ENCODE peak calls at places on chromosomes 2 and 18, in four cellular contexts. X, M, T and R are unnamed samples.

GRCh38 chr2:196598412-196598811 is 41.1 kb upstream of the CCDC150 start:
- DNase-seq in M (no peak), T (no peak), X (no peak), R (no peak)

GRCh38 chr2:39735648-39736047 is 43.4 kb downstream of the THUMPD2 start:
- DNase-seq in M (no peak), T (no peak), X (no peak), R (no peak)

GRCh38 chr2:71224457-71224856 is 2.4 kb downstream of the PAIP2B start:
- DNase-seq in T (no peak), X (no peak), M (no peak), R (no peak)

GRCh38 chr2:176562359-176563043 is 293.3 kb downstream of the MTX2 start:
- DNase-seq in X (no peak), T (no peak), M (no peak), R (no peak)

GRCh38 chr2:64141711-64142405 is 2.4 kb downstream of the PELI1 start:
- DNase-seq in X (no peak), M (no peak), T (no peak), R (no peak)

GRCh38 chr2:8310557-8311455 is 371.1 kb upstream of the ID2 start:
- DNase-seq in X (no peak), T (no peak), M (no peak), R (no peak)

GRCh38 chr2:207291287-207292249 is 125.8 kb upstream of the KLF7 start:
- DNase-seq in T (no peak), M (no peak), X (no peak), R (no peak)

GRCh38 chr2:48471048-48471474 is 58.9 kb upstream of the STON1 start:
- DNase-seq in T (no peak), M (peak; percentile 45), X (peak; percentile 69), R (peak; percentile 36)

GRCh38 chr2:146004470-146004869 is 1484.6 kb upstream of the ZEB2 start:
- DNase-seq in T (no peak), M (no peak), X (no peak), R (no peak)

GRCh38 chr18:72458256-72458655 is 85.9 kb downstream of the CBLN2 start:
- DNase-seq in M (no peak), X (no peak), T (no peak), R (no peak)

GRCh38 chr18:21179590-21180220 is 62.3 kb upstream of the GREB1L start:
- DNase-seq in M (peak; percentile 58), T (peak; percentile 62), X (peak; percentile 52), R (peak; percentile 68)

GRCh38 chr2:48508461-48509124 is 21.4 kb upstream of the STON1 start:
- DNase-seq in M (no peak), T (no peak), X (peak; percentile 75), R (peak; percentile 68)

GRCh38 chr2:12321886-12322285 is 394.9 kb upstream of the TRIB2 start:
- DNase-seq in X (no peak), M (no peak), T (no peak), R (no peak)

GRCh38 chr2:11738589-11739436 is 7.6 kb upstream of the LPIN1 start:
- DNase-seq in M (peak; percentile 39), X (peak; percentile 75), T (no peak), R (peak; percentile 64)

GRCh38 chr2:240590681-240591111 is 4.2 kb downstream of the CAPN10 start:
- DNase-seq in X (no peak), T (no peak), M (no peak), R (no peak)

GRCh38 chr2:151632993-151633592 is 101.2 kb downstream of the NEB start:
- DNase-seq in M (peak; percentile 3), X (peak; percentile 31), T (no peak), R (no peak)

GRCh38 chr18:75211721-75212625 is 1.4 kb downstream of the TSHZ1 start:
- DNase-seq in T (peak; percentile 76), X (peak; percentile 9), M (no peak), R (peak; percentile 45)

GRCh38 chr2:88355486-88355885 is 97.0 kb downstream of the FOXI3 start:
- DNase-seq in T (no peak), X (no peak), M (no peak), R (no peak)

GRCh38 chr2:160477032-160477431 is 16.6 kb downstream of the RBMS1 start:
- DNase-seq in M (no peak), X (no peak), T (no peak), R (no peak)

GRCh38 chr18:31587538-31587937 is 4.1 kb upstream of the TTR start:
- DNase-seq in X (peak; percentile 90), T (no peak), M (no peak), R (no peak)

GRCh38 chr2:191598296-191598695 is 79.6 kb upstream of the NABP1 start:
- DNase-seq in M (no peak), T (no peak), X (no peak), R (no peak)

GRCh38 chr2:113275556-113276215 is 3.0 kb downstream of the PAX8 start:
- DNase-seq in M (no peak), X (no peak), T (peak; percentile 53), R (no peak)

GRCh38 chr2:190717764-190718651 is 69.1 kb downstream of the NAB1 start:
- DNase-seq in X (no peak), M (no peak), T (no peak), R (no peak)

GRCh38 chr2:163155279-163155883 is 316.8 kb upstream of the KCNH7 start:
- DNase-seq in T (no peak), M (peak; percentile 18), X (peak; percentile 38), R (peak; percentile 24)

DNA sequence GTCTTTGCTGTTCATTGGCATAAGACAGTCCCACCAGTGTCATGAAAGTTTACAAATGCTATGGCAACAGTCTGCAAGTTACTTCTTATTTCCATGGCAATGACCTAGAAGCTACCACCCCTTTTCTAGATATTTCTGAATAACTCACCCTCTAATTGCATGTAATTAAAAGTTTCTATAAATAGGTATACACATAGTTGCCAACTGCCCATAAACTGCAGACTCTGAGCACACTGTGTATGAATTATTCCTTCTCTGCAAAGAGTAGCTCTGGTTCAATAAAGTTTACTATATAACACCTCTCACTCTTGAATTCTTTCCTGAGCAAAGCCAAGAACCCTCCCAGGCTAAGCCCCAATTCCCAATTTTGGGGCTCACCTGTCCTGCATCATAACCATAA is 172.6 kb upstream of the LRATD1 start:
- DNase-seq in M (no peak), X (no peak), T (no peak), R (no peak)
- TF ChIP-seq YY1 in M (no peak), X (no peak), T (no peak), R (no peak)

DNA sequence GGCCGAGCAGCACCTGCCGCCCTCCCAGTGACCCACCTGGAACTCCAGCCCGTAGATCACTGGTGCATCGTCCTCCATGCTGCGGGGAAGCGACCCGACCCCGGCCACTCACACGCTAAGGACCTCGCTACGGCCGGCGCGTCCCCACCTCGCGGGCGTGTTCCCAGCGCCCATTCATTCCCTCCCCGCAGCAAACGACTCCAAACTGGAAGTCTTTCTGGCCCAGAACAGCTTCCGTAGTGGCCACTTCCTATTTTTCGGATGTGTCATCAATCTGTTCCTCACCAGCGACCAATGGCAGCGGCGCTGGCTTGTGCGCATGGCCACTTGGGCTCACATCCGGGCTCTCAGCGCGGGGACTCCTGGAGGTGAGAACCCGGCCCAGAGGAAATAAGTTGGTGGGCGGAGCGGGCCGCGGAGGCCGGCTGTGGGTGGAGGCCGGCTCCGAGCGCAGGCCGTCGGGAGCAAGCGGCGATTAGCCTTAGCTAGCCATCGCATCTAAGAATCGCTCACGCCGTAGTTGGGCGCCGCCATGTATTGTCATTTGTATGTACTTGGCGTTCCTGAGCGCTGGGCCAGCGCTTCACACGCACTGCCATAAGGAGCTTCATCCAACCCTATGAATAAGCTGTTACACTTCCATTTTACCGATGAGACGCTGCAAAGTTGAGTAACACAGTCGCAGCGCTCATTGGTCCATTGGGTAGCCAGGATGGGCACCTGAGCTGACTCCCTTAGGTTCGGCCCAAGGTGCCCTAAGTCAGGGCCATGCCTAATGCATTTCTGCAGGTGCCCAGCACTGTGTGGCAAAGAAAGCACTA is at the start of gene EIPR1:
- DNase-seq in X (peak; percentile 99), M (peak; percentile 98), T (peak; percentile 94), R (peak; percentile 99)
- TF ChIP-seq YY1 in X (peak; percentile 81), M (peak; percentile 76), T (no peak), R (peak; percentile 71)

GRCh38 chr18:59484796-59485328 is 125.8 kb upstream of the LMAN1 start:
- DNase-seq in T (no peak), X (no peak), M (no peak), R (no peak)
- TF ChIP-seq YY1 in T (no peak), X (no peak), M (no peak), R (no peak)

DNA sequence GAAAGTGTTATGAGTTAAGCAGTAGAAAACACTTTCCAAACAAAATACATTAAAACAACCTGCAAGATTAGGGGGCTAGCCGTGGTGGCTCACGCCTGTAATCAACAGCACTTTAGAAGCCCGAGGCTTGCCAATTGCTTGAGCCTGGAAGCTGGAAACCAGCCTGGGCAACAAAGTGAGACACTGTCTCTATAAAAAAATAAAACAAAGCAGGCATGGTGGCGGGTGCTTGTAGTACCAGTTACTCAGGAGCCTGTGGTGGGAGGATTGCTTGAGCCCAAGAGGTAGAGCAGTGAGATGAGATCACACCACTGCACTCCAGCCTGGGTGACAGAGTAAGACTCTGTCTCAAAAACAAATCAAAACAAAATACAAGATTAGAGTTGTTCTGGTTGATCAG is 208.3 kb downstream of the ERBB4 start:
- DNase-seq in T (no peak), X (no peak), M (no peak), R (no peak)
- TF ChIP-seq YY1 in T (no peak), X (no peak), M (no peak), R (no peak)

GRCh38 chr2:15560988-15561573 is at the start of gene NBAS:
- DNase-seq in M (peak; percentile 64), X (peak; percentile 85), T (peak; percentile 86), R (peak; percentile 73)

GRCh38 chr2:15563227-15564100 is 2.3 kb upstream of the NBAS start:
- DNase-seq in T (no peak), X (peak; percentile 20), M (no peak), R (no peak)

GRCh38 chr2:15560404-15560987 is 638 bp downstream of the NBAS start:
- DNase-seq in M (no peak), X (peak; percentile 23), T (peak; percentile 46), R (no peak)

GRCh38 chr2:15562354-15563031 is 1.4 kb upstream of the NBAS start:
- DNase-seq in T (no peak), M (no peak), X (no peak), R (no peak)

GRCh38 chr2:15561574-15562344 is 625 bp upstream of the NBAS start:
- DNase-seq in T (no peak), M (no peak), X (peak; percentile 14), R (peak; percentile 65)
- TF ChIP-seq YY1 in T (no peak), M (no peak), X (no peak), R (no peak)

GRCh38 chr2:14804912-14805311 is 172.4 kb downstream of the LRATD1 start:
- DNase-seq in T (no peak), X (no peak), M (no peak), R (no peak)

GRCh38 chr2:14803994-14804393 is 171.5 kb downstream of the LRATD1 start:
- DNase-seq in M (no peak), X (no peak), T (no peak), R (no peak)

GRCh38 chr2:14806567-14807077 is 174.1 kb downstream of the LRATD1 start:
- DNase-seq in T (no peak), X (no peak), M (no peak), R (no peak)
- TF ChIP-seq YY1 in T (no peak), X (no peak), M (no peak), R (no peak)